ENCODE peak calls at places on chromosomes 5 and 9, in six cellular contexts. G is stimulated activated CD4-positive, alpha-beta T cell treated with anti-CD3 and anti-CD28 coated beads, Interleukin-2, amount 100 ng/mL, for 48 hours; W is GM23248; S is activated naive CD4-positive, alpha-beta T cell; J is CD8-positive, alpha-beta T cell; M is colonic mucosa. Q is an unnamed sample.

GRCh38 chr5:81165493-81166119 is 67.5 kb upstream of the CKMT2 start:
- DNase-seq in G (peak; percentile 67), W (peak; percentile 63), S (peak; percentile 7), J (peak; percentile 50), M (peak; percentile 61), Q (peak; percentile 69)

GRCh38 chr9:91197232-91198181 is 164.2 kb downstream of the AUH start:
- DNase-seq in G (no peak), W (peak; percentile 95), S (no peak), J (no peak), M (peak; percentile 90), Q (no peak)

GRCh38 chr5:55913396-55914140 is 62.4 kb downstream of the IL31RA start:
- DNase-seq in G (no peak), W (no peak), S (no peak), J (no peak), M (no peak), Q (no peak)

GRCh38 chr5:90932052-90932699 is 373.6 kb downstream of the ADGRV1 start:
- DNase-seq in G (peak; percentile 41), W (peak; percentile 77), S (no peak), J (no peak), M (peak; percentile 80), Q (peak; percentile 71)

GRCh38 chr5:175706499-175706898 is 48.6 kb downstream of the HRH2 start:
- DNase-seq in G (no peak), W (no peak), S (no peak), J (no peak), M (no peak), Q (no peak)

GRCh38 chr5:150288361-150288760 is 1.2 kb downstream of the CAMK2A start:
- DNase-seq in G (no peak), W (no peak), S (no peak), J (no peak), M (no peak), Q (no peak)

GRCh38 chr9:113220467-113221002 is 542 bp downstream of the FKBP15 start:
- DNase-seq in G (no peak), W (peak; percentile 42), S (no peak), J (no peak), M (peak; percentile 27), Q (no peak)

GRCh38 chr5:36357391-36357790 is 55.7 kb upstream of the RANBP3L start:
- DNase-seq in G (no peak), W (peak; percentile 78), S (no peak), J (no peak), M (no peak), Q (no peak)

GRCh38 chr5:149358294-149358651 is 427 bp downstream of the PCYOX1L start:
- DNase-seq in G (no peak), W (peak; percentile 46), S (no peak), J (no peak), M (peak; percentile 44), Q (no peak)

GRCh38 chr5:177022386-177023246 is at the start of gene ZNF346:
- DNase-seq in G (peak; percentile 89), W (peak; percentile 98), S (peak; percentile 76), J (peak; percentile 84), M (peak; percentile 91), Q (peak; percentile 97)

GRCh38 chr9:89756891-89757537 is 152.2 kb downstream of the GADD45G start:
- DNase-seq in G (no peak), W (no peak), S (no peak), J (no peak), M (no peak), Q (no peak)

GRCh38 chr9:33913541-33913940 is 96.6 kb downstream of the UBE2R2 start:
- DNase-seq in G (no peak), W (no peak), S (no peak), J (no peak), M (no peak), Q (no peak)

GRCh38 chr5:55904152-55904551 is 53.0 kb downstream of the IL31RA start:
- DNase-seq in G (no peak), W (peak; percentile 46), S (no peak), J (no peak), M (no peak), Q (no peak)

GRCh38 chr5:172114875-172115422 is 73.1 kb downstream of the STK10 start:
- DNase-seq in G (peak; percentile 80), W (no peak), S (peak; percentile 12), J (peak; percentile 45), M (peak; percentile 49), Q (peak; percentile 84)

GRCh38 chr5:134534726-134535110 is 9.2 kb downstream of the JADE2 start:
- DNase-seq in G (no peak), W (no peak), S (no peak), J (no peak), M (no peak), Q (no peak)

GRCh38 chr9:37061763-37062162 is 27.7 kb upstream of the PAX5 start:
- DNase-seq in G (no peak), W (no peak), S (no peak), J (no peak), M (no peak), Q (no peak)

GRCh38 chr9:131399972-131400371 is 6.1 kb downstream of the PRRC2B start:
- DNase-seq in G (no peak), W (no peak), S (no peak), J (no peak), M (no peak), Q (no peak)

Q was measured in GM20000.